ENCODE peak calls at places on chromosome 1, in six cellular contexts. B is fibroblast of the conjunctiva; V is T-helper 1 cell; I is endothelial cell; X is HuH-7; D is activated naive CD8-positive, alpha-beta T cell treated with anti-CD3 and anti-CD28 coated beads, Interleukin-2, amount 50 U/mL, for 24 hours. M is an unnamed sample.

GRCh38 chr1:64623750-64624445 is 121.0 kb upstream of the RAVER2 start:
- DNase-seq in B (no peak), V (no peak), I (no peak), X (no peak), D (peak; percentile 34), M (no peak)

GRCh38 chr1:228403231-228403631 is 3.4 kb downstream of the TRIM11 start:
- DNase-seq in B (no peak), V (no peak), I (no peak), X (no peak), D (no peak), M (peak; percentile 76)

GRCh38 chr1:219339466-219339865 is 165.8 kb downstream of the LYPLAL1 start:
- DNase-seq in B (peak; percentile 49), V (no peak), I (no peak), X (no peak), D (no peak), M (no peak)

GRCh38 chr1:98704474-98704873 is 43.0 kb downstream of the SNX7 start:
- DNase-seq in B (peak; percentile 0), V (no peak), I (peak; percentile 10), X (no peak), D (no peak), M (no peak)

GRCh38 chr1:56532359-56532696 is 47.0 kb downstream of the PLPP3 start:
- DNase-seq in B (peak; percentile 49), V (no peak), I (no peak), X (no peak), D (no peak), M (no peak)

GRCh38 chr1:174720618-174721017 is 272.9 kb downstream of the GPR52 start:
- DNase-seq in B (no peak), V (no peak), I (no peak), X (no peak), D (no peak), M (no peak)

GRCh38 chr1:163347106-163347505 is 25.4 kb downstream of the NUF2 start:
- DNase-seq in B (no peak), V (no peak), I (no peak), X (no peak), D (no peak), M (no peak)

GRCh38 chr1:155961937-155962336 is 16.4 kb downstream of the ARHGEF2 start:
- DNase-seq in B (peak; percentile 83), V (no peak), I (no peak), X (no peak), D (no peak), M (no peak)

GRCh38 chr1:183248989-183249691 is 63.1 kb downstream of the LAMC2 start:
- DNase-seq in B (no peak), V (no peak), I (no peak), X (no peak), D (no peak), M (peak; percentile 58)

GRCh38 chr1:198157847-198158765 is 1.3 kb downstream of the NEK7 start:
- DNase-seq in B (no peak), V (peak; percentile 44), I (no peak), X (peak; percentile 20), D (no peak), M (no peak)

GRCh38 chr1:7127322-7128050 is 342.2 kb downstream of the CAMTA1 start:
- DNase-seq in B (no peak), V (no peak), I (no peak), X (no peak), D (no peak), M (no peak)

GRCh38 chr1:210244746-210245367 is 12.3 kb downstream of the SERTAD4 start:
- DNase-seq in B (no peak), V (no peak), I (no peak), X (no peak), D (no peak), M (no peak)

GRCh38 chr1:63322944-63323865 is 838 bp downstream of the FOXD3 start:
- DNase-seq in B (no peak), V (peak; percentile 54), I (peak; percentile 38), X (no peak), D (no peak), M (peak; percentile 85)

GRCh38 chr1:56063461-56063860 is 515.9 kb downstream of the PLPP3 start:
- DNase-seq in B (no peak), V (no peak), I (no peak), X (no peak), D (no peak), M (peak; percentile 43)

GRCh38 chr1:174218983-174219382 is 59.7 kb downstream of the RABGAP1L start:
- DNase-seq in B (no peak), V (no peak), I (no peak), X (no peak), D (no peak), M (no peak)

GRCh38 chr1:112318263-112318662 is 77.8 kb upstream of the CTTNBP2NL start:
- DNase-seq in B (no peak), V (no peak), I (no peak), X (no peak), D (no peak), M (no peak)

GRCh38 chr1:185016880-185017279 is 28.5 kb upstream of the RNF2 start:
- DNase-seq in B (no peak), V (no peak), I (no peak), X (no peak), D (no peak), M (no peak)

GRCh38 chr1:56444960-56445646 is 134.3 kb downstream of the PLPP3 start:
- DNase-seq in B (no peak), V (no peak), I (no peak), X (no peak), D (no peak), M (no peak)

GRCh38 chr1:68173283-68174172 is 58.8 kb downstream of the WLS start:
- DNase-seq in B (no peak), V (no peak), I (no peak), X (peak; percentile 26), D (no peak), M (no peak)

GRCh38 chr1:24535778-24536177 is 20.1 kb upstream of the NCMAP start:
- DNase-seq in B (no peak), V (no peak), I (no peak), X (no peak), D (no peak), M (no peak)

GRCh38 chr1:183063349-183063748 is 40.1 kb downstream of the LAMC1 start:
- DNase-seq in B (no peak), V (no peak), I (no peak), X (no peak), D (no peak), M (no peak)

GRCh38 chr1:29620631-29621030 is 384.3 kb downstream of the PTPRU start:
- DNase-seq in B (no peak), V (no peak), I (no peak), X (no peak), D (no peak), M (peak; percentile 8)

GRCh38 chr1:8903908-8904650 is 25.6 kb upstream of the ENO1 start:
- DNase-seq in B (peak; percentile 92), V (no peak), I (no peak), X (no peak), D (no peak), M (peak; percentile 91)

GRCh38 chr1:183734600-183735036 is 70.3 kb upstream of the RGL1 start:
- DNase-seq in B (no peak), V (no peak), I (peak; percentile 8), X (no peak), D (no peak), M (peak; percentile 21)

GRCh38 chr1:157369808-157370521 is 182.3 kb downstream of the FCRL5 start:
- DNase-seq in B (peak; percentile 13), V (peak; percentile 40), I (peak; percentile 74), X (peak; percentile 40), D (peak; percentile 40), M (peak; percentile 38)